ENCODE peak calls at places on chromosomes 2 and 18, in nine cellular contexts. X, E, Z, V, G, M, O, P and L are unnamed samples.

GRCh38 chr2:217996345-217996744 is 6.5 kb downstream of the TNS1 start:
- DNase-seq in E (peak), G (no peak), O (no peak), Z (peak), V (no peak), P (no peak), X (no peak), M (peak), L (no peak)

GRCh38 chr2:234839285-234839684 is 112.5 kb upstream of the SH3BP4 start:
- DNase-seq in G (no peak), P (no peak), O (no peak), E (no peak), V (no peak), X (no peak), M (no peak), Z (no peak), L (no peak)

GRCh38 chr2:168402531-168402930 is 53.5 kb upstream of the CERS6 start:
- DNase-seq in M (peak), P (no peak), E (no peak), G (no peak), V (no peak), O (no peak), X (no peak), Z (no peak), L (peak)

GRCh38 chr2:121239471-121239870 is 45.5 kb downstream of the TFCP2L1 start:
- DNase-seq in E (no peak), X (no peak), O (no peak), P (no peak), Z (no peak), G (no peak), V (no peak), M (no peak), L (no peak)

GRCh38 chr2:71299507-71299906 is 32.1 kb upstream of the ZNF638 start:
- DNase-seq in O (no peak), M (peak), V (no peak), X (peak), E (no peak), Z (peak), G (no peak), P (peak), L (peak)

GRCh38 chr18:46343940-46344372 is 239.8 kb downstream of the HAUS1 start:
- DNase-seq in M (no peak), V (no peak), O (peak), Z (no peak), E (peak), P (no peak), G (no peak), X (peak), L (no peak)

GRCh38 chr2:202290316-202290715 is 24.8 kb downstream of the NOP58 start:
- DNase-seq in O (no peak), Z (no peak), V (no peak), E (no peak), X (no peak), G (no peak), M (peak), P (no peak), L (no peak)

GRCh38 chr2:173109253-173110188 is 33.9 kb downstream of the MAP3K20 start:
- DNase-seq in M (peak), Z (peak), E (no peak), P (no peak), G (no peak), V (no peak), X (no peak), O (no peak), L (no peak)

GRCh38 chr2:203626952-203627681 is 79.3 kb upstream of the CD28 start:
- DNase-seq in E (no peak), X (no peak), M (peak), O (no peak), P (no peak), G (no peak), V (no peak), Z (peak), L (peak)

GRCh38 chr2:44927979-44928659 is 13.4 kb upstream of the SIX3 start:
- DNase-seq in E (no peak), G (no peak), Z (no peak), V (no peak), P (no peak), X (no peak), M (no peak), O (no peak), L (peak)

GRCh38 chr2:177244244-177244771 is 20.2 kb downstream of the NFE2L2 start:
- DNase-seq in V (no peak), Z (no peak), P (no peak), E (no peak), G (no peak), M (no peak), O (no peak), X (no peak), L (no peak)